ENCODE peak calls at places on chromosomes 3 and 15, in five cellular contexts. O, G, F, Y and N are unnamed samples.

GRCh38 chr3:51677358-51677757 is 6.3 kb downstream of the TEX264 start:
- DNase-seq in O (no peak), G (no peak), F (no peak), Y (no peak), N (no peak)

GRCh38 chr3:24550588-24550987 is 55.9 kb upstream of the THRB start:
- DNase-seq in O (no peak), G (no peak), F (no peak), Y (peak; percentile 48), N (peak; percentile 57)

GRCh38 chr15:73346735-73347312 is 21.9 kb downstream of the HCN4 start:
- DNase-seq in O (peak; percentile 93), G (peak; percentile 87), F (peak; percentile 20), Y (peak; percentile 48), N (peak; percentile 61)

GRCh38 chr15:82177291-82178010 is 85.1 kb downstream of the EFL1 start:
- DNase-seq in O (no peak), G (no peak), F (peak; percentile 62), Y (no peak), N (peak; percentile 86)

GRCh38 chr15:84864429-84864795 is 20.1 kb upstream of the SLC28A1 start:
- DNase-seq in O (no peak), G (no peak), F (no peak), Y (no peak), N (no peak)

GRCh38 chr3:150528359-150528797 is 17.9 kb downstream of the SERP1 start:
- DNase-seq in O (no peak), G (peak; percentile 72), F (peak; percentile 52), Y (peak; percentile 38), N (peak; percentile 51)

GRCh38 chr3:24237971-24238767 is 256.5 kb downstream of the THRB start:
- DNase-seq in O (peak; percentile 85), G (peak; percentile 84), F (peak; percentile 89), Y (peak; percentile 95), N (peak; percentile 92)

GRCh38 chr15:44215594-44215993 is 20.5 kb upstream of the FRMD5 start:
- DNase-seq in O (no peak), G (no peak), F (peak; percentile 90), Y (peak; percentile 71), N (peak; percentile 96)

GRCh38 chr3:124812291-124813265 is 74.6 kb downstream of the ITGB5 start:
- DNase-seq in O (no peak), G (no peak), F (peak; percentile 99), Y (peak; percentile 95), N (peak; percentile 97)

GRCh38 chr3:182118081-182118480 is 406.4 kb downstream of the SOX2 start:
- DNase-seq in O (no peak), G (no peak), F (no peak), Y (peak; percentile 40), N (no peak)

GRCh38 chr3:67461667-67462142 is 192.7 kb downstream of the SUCLG2 start:
- DNase-seq in O (no peak), G (no peak), F (peak; percentile 63), Y (no peak), N (peak; percentile 10)

GRCh38 chr15:90959894-90960293 is 5.2 kb downstream of the RCCD1 start:
- DNase-seq in O (no peak), G (no peak), F (peak; percentile 18), Y (no peak), N (peak; percentile 58)

GRCh38 chr15:77022646-77023575 is 28.0 kb downstream of the PSTPIP1 start:
- DNase-seq in O (no peak), G (no peak), F (no peak), Y (no peak), N (no peak)

GRCh38 chr15:49421991-49422390 is 1.1 kb upstream of the FGF7 start:
- DNase-seq in O (peak; percentile 75), G (peak; percentile 90), F (peak; percentile 81), Y (no peak), N (peak; percentile 69)

DNA sequence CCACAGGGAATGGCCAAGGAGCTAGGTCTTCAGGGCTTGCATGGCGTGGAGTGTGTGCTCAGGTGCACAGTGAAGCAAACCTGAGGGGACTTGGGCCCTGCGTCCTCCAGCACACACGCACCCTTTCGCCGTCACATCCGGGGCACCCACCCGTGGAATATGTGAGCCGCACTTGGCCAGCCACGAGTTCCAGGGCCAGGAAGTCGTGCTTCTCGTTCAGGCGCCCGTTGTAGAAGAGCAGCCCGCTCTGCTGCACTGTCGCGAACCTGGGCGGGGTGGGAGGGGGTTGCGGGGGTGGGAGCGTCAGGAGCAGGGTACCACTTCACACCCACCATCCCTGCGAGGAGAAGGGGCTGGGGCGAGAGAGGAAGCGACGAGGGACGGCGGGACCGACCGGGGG is 7.1 kb downstream of the CELSR3 start:
- DNase-seq in O (no peak), G (peak; percentile 85), F (no peak), Y (no peak), N (peak; percentile 18)
- H3K4me2 ChIP-seq in O (peak overlapping the region; percentile 85), G (peak overlapping the region; percentile 73), F (peak overlapping the region; percentile 49), Y (no peak overlapping the region), N (no peak overlapping the region)

DNA sequence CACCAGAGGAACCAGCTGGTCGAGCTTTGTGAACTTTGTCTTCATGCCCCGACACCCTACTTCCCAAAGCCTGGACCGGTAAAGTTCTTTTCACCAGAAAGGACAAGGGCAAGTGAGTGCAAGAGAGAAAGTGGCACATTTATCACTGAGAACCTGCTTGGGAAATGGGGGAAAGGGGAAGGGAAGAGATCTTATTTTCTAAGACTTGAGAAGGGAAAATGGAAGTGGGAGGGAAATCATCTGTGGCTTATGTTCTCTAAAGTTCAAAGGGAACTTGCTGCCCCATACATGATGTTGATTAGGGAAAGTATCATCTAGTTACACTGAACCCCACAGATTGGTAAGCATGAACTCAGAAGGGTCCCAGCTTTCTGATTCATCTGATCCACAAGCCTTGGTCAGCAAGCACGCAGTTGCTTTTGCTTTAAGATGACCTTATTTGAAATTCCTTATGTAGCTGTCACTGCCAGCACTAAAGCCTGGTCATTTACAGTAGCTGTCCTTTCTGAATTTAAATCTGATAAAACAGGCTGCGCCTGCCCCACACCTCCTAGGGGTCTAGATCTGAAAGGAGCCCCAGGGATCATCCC is 199.4 kb upstream of the LPP start:
- DNase-seq in O (no peak), G (no peak), F (peak; percentile 90), Y (peak; percentile 93), N (peak; percentile 92)
- H3K4me2 ChIP-seq in O (no peak overlapping the region), G (peak overlapping the region; percentile 13), F (peak overlapping the region; percentile 70), Y (peak overlapping the region; percentile 68), N (peak overlapping the region; percentile 65)

GRCh38 chr3:28345690-28346089 is 2.8 kb upstream of the ZCWPW2 start:
- DNase-seq in O (no peak), G (peak; percentile 37), F (no peak), Y (no peak), N (no peak)
- H3K4me2 ChIP-seq in O (no peak overlapping the region), G (peak overlapping the region; percentile 83), F (no peak overlapping the region), Y (peak overlapping the region; percentile 84), N (peak overlapping the region; percentile 99)

DNA sequence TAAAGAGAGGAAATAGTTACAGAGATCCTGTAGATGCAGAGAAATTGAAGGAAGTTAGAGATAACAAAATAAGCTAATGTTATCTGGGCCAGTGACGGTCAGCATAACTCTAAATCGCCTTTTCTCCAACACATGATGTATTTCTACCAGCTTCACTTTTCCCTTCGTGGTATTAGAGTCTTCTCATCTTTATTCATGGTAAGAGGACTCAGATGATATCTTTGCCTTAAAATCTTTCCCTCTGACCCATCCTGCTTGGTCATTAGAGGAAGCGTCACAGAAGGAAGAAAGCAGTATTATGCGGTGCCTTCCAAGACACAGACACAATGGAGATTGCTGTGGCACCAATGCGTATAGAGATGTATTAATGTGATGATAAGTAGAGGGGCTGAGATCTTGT is 320.7 kb upstream of the GOLIM4 start:
- DNase-seq in O (no peak), G (no peak), F (no peak), Y (no peak), N (no peak)
- H3K4me2 ChIP-seq in O (no peak overlapping the region), G (no peak overlapping the region), F (no peak overlapping the region), Y (peak overlapping the region; percentile 76), N (no peak overlapping the region)

DNA sequence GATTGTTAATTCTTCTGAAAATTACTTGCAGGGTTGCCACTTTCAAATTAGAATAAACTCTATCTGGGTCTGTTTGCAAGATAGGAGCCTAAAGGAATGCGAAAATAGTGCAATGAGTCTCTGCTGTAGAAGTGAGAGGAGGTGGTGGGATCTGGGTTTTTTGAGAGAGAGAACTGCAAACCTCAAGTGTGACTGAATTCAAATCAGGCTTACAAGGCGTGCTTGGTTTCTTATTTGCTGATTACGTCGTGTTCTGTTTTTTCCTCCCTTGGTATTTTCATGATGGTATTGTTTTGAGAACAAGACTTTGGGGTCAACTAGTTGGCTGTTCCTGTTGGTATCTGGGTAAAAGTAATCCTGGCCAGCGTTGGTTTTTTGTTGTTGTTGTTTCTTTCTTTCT is 490.9 kb upstream of the CFAP20DC start:
- DNase-seq in O (peak; percentile 17), G (no peak), F (no peak), Y (no peak), N (no peak)
- H3K4me2 ChIP-seq in O (peak overlapping the region; percentile 28), G (no peak overlapping the region), F (peak overlapping the region; percentile 5), Y (no peak overlapping the region), N (peak overlapping the region; percentile 49)

GRCh38 chr15:68389936-68390790 is 41.8 kb downstream of the ITGA11 start:
- DNase-seq in O (no peak), G (no peak), F (peak; percentile 74), Y (no peak), N (peak; percentile 35)
- H3K4me2 ChIP-seq in O (no peak overlapping the region), G (no peak overlapping the region), F (no peak overlapping the region), Y (peak overlapping the region; percentile 4), N (no peak overlapping the region)

DNA sequence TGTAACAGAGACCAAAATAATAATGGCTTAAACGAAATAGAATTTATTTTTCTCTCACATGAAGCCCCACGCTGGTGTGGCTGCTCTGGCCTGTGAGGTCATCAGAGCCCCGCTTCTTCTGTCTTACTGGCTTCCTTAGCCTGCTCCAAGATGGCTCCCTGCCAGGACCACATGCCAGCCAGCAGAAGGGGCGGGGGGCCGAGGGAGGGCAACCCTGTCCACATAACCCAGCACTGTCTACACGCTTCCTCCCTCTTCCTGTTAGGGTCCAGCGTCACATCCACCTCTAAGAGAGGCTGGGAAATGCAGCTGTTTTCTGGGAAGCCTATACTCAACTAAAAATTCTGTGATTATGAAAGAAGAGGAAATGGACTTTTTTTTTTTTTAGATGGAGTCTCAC is 107.9 kb upstream of the DLG1 start:
- DNase-seq in O (no peak), G (no peak), F (no peak), Y (no peak), N (no peak)
- H3K4me2 ChIP-seq in O (no peak overlapping the region), G (no peak overlapping the region), F (no peak overlapping the region), Y (no peak overlapping the region), N (no peak overlapping the region)